ENCODE peak calls at places on chromosomes 11 and 22, in four cellular contexts. One of them, this sample, is unnamed. For H3K36me3 and H3K4me1, the result is how much of the 10 kb centered on the place peaks cover.

GRCh38 chr11:7892751-7893356 is 38.2 kb downstream of the OR10A6 start:
- DNase-seq in pancreas: no peak
- DNase-seq in psoas muscle: no peak
- DNase-seq in thoracic aorta: no peak
- DNase-seq in this sample: no peak

GRCh38 chr11:73271936-73272679 is at the start of gene P2RY6:
- DNase-seq in pancreas: no peak
- DNase-seq in thoracic aorta: no peak
- DNase-seq in psoas muscle: peak
- DNase-seq in this sample: no peak

GRCh38 chr11:130611791-130612251 is 163.4 kb downstream of the ADAMTS15 start:
- DNase-seq in psoas muscle: no peak
- DNase-seq in pancreas: no peak
- DNase-seq in thoracic aorta: no peak
- DNase-seq in this sample: no peak

GRCh38 chr11:119624102-119624615 is 104.8 kb downstream of the NECTIN1 start:
- DNase-seq in psoas muscle: no peak
- DNase-seq in thoracic aorta: no peak
- DNase-seq in pancreas: no peak
- DNase-seq in this sample: no peak

GRCh38 chr22:21446827-21447690 is 20.1 kb upstream of the TMEM191C start:
- DNase-seq in pancreas: peak
- DNase-seq in psoas muscle: peak
- DNase-seq in thoracic aorta: no peak
- DNase-seq in this sample: peak

GRCh38 chr11:132054822-132055221 is 684.4 kb downstream of the NTM start:
- DNase-seq in psoas muscle: no peak
- DNase-seq in thoracic aorta: no peak
- DNase-seq in pancreas: no peak
- DNase-seq in this sample: no peak

GRCh38 chr11:127274328-127274676 is 273.7 kb upstream of the KIRREL3 start:
- DNase-seq in pancreas: no peak
- DNase-seq in thoracic aorta: no peak
- DNase-seq in psoas muscle: no peak
- DNase-seq in this sample: no peak

GRCh38 chr22:37824674-37825641 is 1.8 kb downstream of the GALR3 start:
- DNase-seq in psoas muscle: no peak
- DNase-seq in thoracic aorta: no peak
- DNase-seq in pancreas: no peak
- DNase-seq in this sample: no peak

GRCh38 chr11:107821199-107821926 is 37.2 kb downstream of the SLC35F2 start:
- DNase-seq in thoracic aorta: no peak
- DNase-seq in psoas muscle: no peak
- DNase-seq in pancreas: no peak
- DNase-seq in this sample: no peak

GRCh38 chr11:73528877-73529530 is 68.9 kb downstream of the FAM168A start:
- DNase-seq in pancreas: no peak
- DNase-seq in thoracic aorta: no peak
- DNase-seq in psoas muscle: no peak
- DNase-seq in this sample: no peak

GRCh38 chr11:15969281-15969680 is 387.1 kb downstream of the SOX6 start:
- DNase-seq in psoas muscle: peak
- DNase-seq in thoracic aorta: no peak
- DNase-seq in pancreas: no peak
- DNase-seq in this sample: peak

GRCh38 chr22:47997052-47997568 is 1234.7 kb downstream of the TBC1D22A start:
- DNase-seq in pancreas: no peak
- DNase-seq in thoracic aorta: no peak
- DNase-seq in psoas muscle: no peak
- DNase-seq in this sample: no peak

GRCh38 chr11:111272420-111272819 is 25.9 kb upstream of the POU2AF3 start:
- DNase-seq in pancreas: no peak
- DNase-seq in psoas muscle: no peak
- DNase-seq in thoracic aorta: no peak
- DNase-seq in this sample: no peak

GRCh38 chr22:39471421-39472141 is 14.8 kb downstream of the MGAT3 start:
- DNase-seq in pancreas: no peak
- DNase-seq in psoas muscle: no peak
- DNase-seq in thoracic aorta: no peak
- DNase-seq in this sample: no peak

GRCh38 chr22:40107756-40108437 is 69.8 kb upstream of the TNRC6B start:
- DNase-seq in psoas muscle: no peak
- DNase-seq in pancreas: no peak
- DNase-seq in thoracic aorta: no peak
- DNase-seq in this sample: no peak

GRCh38 chr22:26442086-26442756 is 13.2 kb downstream of the ASPHD2 start:
- DNase-seq in psoas muscle: no peak
- DNase-seq in thoracic aorta: no peak
- DNase-seq in pancreas: no peak
- DNase-seq in this sample: no peak

GRCh38 chr11:9973921-9974320 is 310.0 kb downstream of the SWAP70 start:
- DNase-seq in psoas muscle: no peak
- DNase-seq in thoracic aorta: no peak
- DNase-seq in pancreas: no peak
- DNase-seq in this sample: no peak

GRCh38 chr11:6755303-6755952 is 16.3 kb downstream of the OR2AG2 start:
- DNase-seq in pancreas: no peak
- DNase-seq in thoracic aorta: no peak
- DNase-seq in psoas muscle: no peak
- DNase-seq in this sample: no peak

GRCh38 chr11:69280994-69281393 is 13.0 kb upstream of the MYEOV start:
- DNase-seq in thoracic aorta: no peak
- DNase-seq in pancreas: peak
- DNase-seq in psoas muscle: no peak
- DNase-seq in this sample: peak

GRCh38 chr11:84899740-84900139 is 727.4 kb downstream of the DLG2 start:
- DNase-seq in thoracic aorta: no peak
- DNase-seq in pancreas: no peak
- DNase-seq in psoas muscle: no peak
- DNase-seq in this sample: no peak

GRCh38 chr22:31652129-31652528 is 9.9 kb downstream of the PISD start:
- DNase-seq in thoracic aorta: no peak
- DNase-seq in psoas muscle: no peak
- DNase-seq in pancreas: no peak
- DNase-seq in this sample: no peak

GRCh38 chr22:38075105-38075825 is 8.7 kb downstream of the SLC16A8 start:
- DNase-seq in psoas muscle: peak
- DNase-seq in pancreas: no peak
- DNase-seq in thoracic aorta: no peak
- DNase-seq in this sample: no peak

GRCh38 chr11:113862430-113862829 is 12.9 kb downstream of the USP28 start:
- DNase-seq in pancreas: no peak
- DNase-seq in psoas muscle: no peak
- DNase-seq in thoracic aorta: no peak
- DNase-seq in this sample: no peak

GRCh38 chr11:3080104-3080503 is 22.9 kb upstream of the CARS1 start:
- DNase-seq in thoracic aorta: no peak
- DNase-seq in pancreas: no peak
- DNase-seq in psoas muscle: no peak
- DNase-seq in this sample: no peak

GRCh38 chr11:2207212-2207611 is 35.6 kb upstream of the TH start:
- DNase-seq in pancreas: peak
- DNase-seq in thoracic aorta: no peak
- DNase-seq in psoas muscle: no peak
- DNase-seq in this sample: peak

GRCh38 chr11:2812371-2812991 is 73.1 kb downstream of the CDKN1C start:
- DNase-seq in pancreas: peak
- DNase-seq in thoracic aorta: no peak
- DNase-seq in psoas muscle: peak
- DNase-seq in this sample: peak

GRCh38 chr11:110425751-110426545 is 3.8 kb upstream of the FDX1 start:
- DNase-seq in pancreas: no peak
- DNase-seq in psoas muscle: no peak
- DNase-seq in thoracic aorta: no peak
- DNase-seq in this sample: no peak

GRCh38 chr11:13205446-13205845 is 72.1 kb upstream of the BMAL1 start:
- DNase-seq in psoas muscle: no peak
- DNase-seq in pancreas: no peak
- DNase-seq in thoracic aorta: no peak
- DNase-seq in this sample: no peak

GRCh38 chr11:57641426-57641825 is 8.3 kb downstream of the YPEL4 start:
- DNase-seq in psoas muscle: no peak
- DNase-seq in pancreas: no peak
- DNase-seq in thoracic aorta: no peak
- DNase-seq in this sample: no peak

GRCh38 chr11:131917634-131918384 is 547.4 kb downstream of the NTM start:
- DNase-seq in psoas muscle: no peak
- DNase-seq in pancreas: no peak
- DNase-seq in thoracic aorta: no peak
- DNase-seq in this sample: no peak

DNA sequence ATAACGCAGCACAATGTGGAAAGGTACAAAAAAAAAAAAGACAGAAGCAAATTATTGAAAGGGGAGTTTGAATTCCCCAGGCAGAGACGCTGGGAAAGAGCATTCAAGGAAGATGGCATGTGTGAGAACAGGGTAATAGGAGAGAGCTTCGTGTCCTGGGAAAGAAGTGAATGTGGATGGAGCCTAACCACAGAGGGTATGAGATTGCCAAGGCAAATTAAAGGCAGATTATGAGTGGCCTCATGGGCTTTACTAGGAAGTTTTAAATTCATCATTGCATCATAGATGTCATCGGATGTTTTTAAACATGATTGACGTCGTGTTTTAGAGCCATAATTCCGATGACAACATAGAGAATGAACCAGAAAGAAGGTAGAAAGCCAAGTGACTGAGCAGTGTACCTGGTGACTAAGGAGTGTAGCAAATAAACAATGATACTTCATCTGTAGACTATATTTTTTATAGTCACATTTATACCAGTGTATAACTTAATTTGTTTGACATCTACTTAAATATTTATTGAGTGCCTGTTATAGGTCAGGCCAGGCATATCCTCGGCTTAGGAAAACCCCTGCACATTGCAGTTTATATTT is 151.4 kb downstream of the MSANTD4 start:
- DNase-seq in thoracic aorta: no peak
- DNase-seq in pancreas: no peak
- DNase-seq in psoas muscle: no peak
- DNase-seq in this sample: no peak
- H3K27ac ChIP-seq in thoracic aorta: no peak
- H3K27ac ChIP-seq in pancreas: no peak
- H3K27ac ChIP-seq in psoas muscle: no peak
- H3K27ac ChIP-seq in this sample: no peak

GRCh38 chr22:29825578-29825977 is 12.5 kb downstream of the ASCC2 start:
- DNase-seq in thoracic aorta: no peak
- DNase-seq in pancreas: no peak
- DNase-seq in psoas muscle: no peak
- DNase-seq in this sample: no peak
- H3K36me3 ChIP-seq in thoracic aorta: under half
- H3K36me3 ChIP-seq in pancreas: under half
- H3K36me3 ChIP-seq in psoas muscle: half or more
- H3K36me3 ChIP-seq in this sample: under half

GRCh38 chr11:86624366-86624765 is 48.0 kb downstream of the ME3 start:
- DNase-seq in thoracic aorta: no peak
- DNase-seq in pancreas: no peak
- DNase-seq in psoas muscle: no peak
- DNase-seq in this sample: no peak

GRCh38 chr11:86621854-86622253 is 50.6 kb downstream of the ME3 start:
- DNase-seq in pancreas: no peak
- DNase-seq in psoas muscle: no peak
- DNase-seq in thoracic aorta: no peak
- DNase-seq in this sample: no peak

GRCh38 chr11:86620796-86621575 is 51.4 kb downstream of the ME3 start:
- DNase-seq in thoracic aorta: no peak
- DNase-seq in pancreas: no peak
- DNase-seq in psoas muscle: peak
- DNase-seq in this sample: no peak

GRCh38 chr11:86623736-86624135 is 48.7 kb downstream of the ME3 start:
- DNase-seq in psoas muscle: no peak
- DNase-seq in pancreas: no peak
- DNase-seq in thoracic aorta: no peak
- DNase-seq in this sample: no peak

DNA sequence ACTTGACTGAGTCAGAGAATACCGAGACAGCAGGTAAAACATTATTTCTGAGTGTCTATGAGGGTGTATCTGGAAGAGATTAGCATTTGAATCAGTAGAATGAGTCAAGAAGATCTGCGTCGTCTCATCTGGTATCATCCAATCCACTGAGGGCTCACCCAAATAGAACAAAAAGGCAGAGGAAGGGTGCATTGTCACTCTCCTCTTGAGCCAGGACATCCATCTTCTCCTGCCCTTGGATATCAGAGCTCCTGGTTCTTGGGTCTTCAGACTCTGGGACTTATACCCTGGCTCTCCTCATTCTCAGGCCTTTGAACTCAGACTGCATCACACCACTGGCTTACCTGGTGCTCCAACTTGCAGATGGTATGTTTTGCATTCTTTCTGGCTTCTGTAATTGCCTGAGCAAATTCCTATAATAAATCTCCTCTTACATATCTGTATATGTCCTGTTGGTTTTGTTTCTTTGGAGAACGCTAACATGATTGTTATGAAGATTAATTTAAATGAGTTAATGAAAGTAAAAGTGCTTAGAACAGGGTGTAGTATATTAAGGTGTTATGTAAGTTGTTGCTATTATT is 49.3 kb downstream of the ME3 start:
- DNase-seq in thoracic aorta: no peak
- DNase-seq in psoas muscle: no peak
- DNase-seq in pancreas: no peak
- DNase-seq in this sample: no peak
- H3K4me1 ChIP-seq in thoracic aorta: half or more
- H3K4me1 ChIP-seq in psoas muscle: under half
- H3K4me1 ChIP-seq in pancreas: under half
- H3K4me1 ChIP-seq in this sample: half or more

GRCh38 chr11:115132829-115133228 is 371.4 kb downstream of the CADM1 start:
- DNase-seq in thoracic aorta: no peak
- DNase-seq in psoas muscle: no peak
- DNase-seq in pancreas: no peak
- DNase-seq in this sample: no peak

GRCh38 chr11:115126515-115127208 is 377.6 kb downstream of the CADM1 start:
- DNase-seq in pancreas: no peak
- DNase-seq in psoas muscle: no peak
- DNase-seq in thoracic aorta: no peak
- DNase-seq in this sample: no peak

GRCh38 chr11:115128226-115128625 is 376.0 kb downstream of the CADM1 start:
- DNase-seq in pancreas: no peak
- DNase-seq in psoas muscle: no peak
- DNase-seq in thoracic aorta: no peak
- DNase-seq in this sample: no peak

GRCh38 chr11:115127790-115128189 is 376.4 kb downstream of the CADM1 start:
- DNase-seq in thoracic aorta: no peak
- DNase-seq in psoas muscle: no peak
- DNase-seq in pancreas: no peak
- DNase-seq in this sample: no peak

GRCh38 chr11:115129771-115130306 is 374.4 kb downstream of the CADM1 start:
- DNase-seq in pancreas: no peak
- DNase-seq in psoas muscle: no peak
- DNase-seq in thoracic aorta: no peak
- DNase-seq in this sample: no peak
- H3K27ac ChIP-seq in pancreas: no peak
- H3K27ac ChIP-seq in psoas muscle: no peak
- H3K27ac ChIP-seq in thoracic aorta: no peak
- H3K27ac ChIP-seq in this sample: no peak

This sample was measured in right atrium auricular region.